ENCODE peak calls at places on chromosome 6, in nine cellular contexts. O is naive thymus-derived CD4-positive, alpha-beta T cell; J is endothelial cell; E is AG04450; M is A549; D is astrocyte; L is RWPE1; P is T-helper 17 cell; W is fibroblast of villous mesenchyme. I is an unnamed sample.

GRCh38 chr6:161417712-161418457 is 144.0 kb upstream of the AGPAT4 start:
- DNase-seq in O (no peak), J (no peak), E (peak), M (peak), D (peak), L (no peak), P (no peak), W (peak), I (no peak)

GRCh38 chr6:109610555-109610954 is 80.4 kb downstream of the AK9 start:
- DNase-seq in O (peak), J (no peak), E (no peak), M (no peak), D (no peak), L (no peak), P (no peak), W (peak), I (no peak)

GRCh38 chr6:54697423-54697822 is 149.1 kb upstream of the FAM83B start:
- DNase-seq in O (no peak), J (no peak), E (peak), M (peak), D (no peak), L (peak), P (no peak), W (peak), I (no peak)

GRCh38 chr6:16477367-16478149 is 239.2 kb downstream of the GMPR start:
- DNase-seq in O (no peak), J (no peak), E (no peak), M (no peak), D (no peak), L (no peak), P (no peak), W (no peak), I (no peak)

GRCh38 chr6:72182337-72183246 is 296.2 kb downstream of the RIMS1 start:
- DNase-seq in O (no peak), J (peak), E (no peak), M (peak), D (peak), L (peak), P (no peak), W (peak), I (peak)

GRCh38 chr6:100296810-100297544 is 167.7 kb downstream of the SIM1 start:
- DNase-seq in O (no peak), J (no peak), E (peak), M (peak), D (peak), L (peak), P (no peak), W (peak), I (peak)

GRCh38 chr6:140660295-140660694 is 1285.8 kb upstream of the CITED2 start:
- DNase-seq in O (no peak), J (no peak), E (no peak), M (no peak), D (peak), L (no peak), P (no peak), W (peak), I (no peak)

GRCh38 chr6:112549749-112550148 is 202.6 kb downstream of the RFPL4B start:
- DNase-seq in O (no peak), J (no peak), E (no peak), M (no peak), D (no peak), L (no peak), P (no peak), W (no peak), I (no peak)

GRCh38 chr6:144055121-144055931 is 40.0 kb downstream of the SF3B5 start:
- DNase-seq in O (peak), J (no peak), E (no peak), M (no peak), D (no peak), L (no peak), P (no peak), W (no peak), I (no peak)

GRCh38 chr6:9020001-9020400 is 584.7 kb upstream of the SLC35B3 start:
- DNase-seq in O (no peak), J (no peak), E (no peak), M (no peak), D (no peak), L (no peak), P (no peak), W (no peak), I (no peak)

GRCh38 chr6:64084201-64084663 is 448.6 kb downstream of the PHF3 start:
- DNase-seq in O (no peak), J (no peak), E (no peak), M (peak), D (no peak), L (no peak), P (no peak), W (peak), I (no peak)

GRCh38 chr6:110814488-110815259 is 595 bp downstream of the CDK19 start:
- DNase-seq in O (peak), J (peak), E (no peak), M (peak), D (peak), L (peak), P (peak), W (peak), I (no peak)

GRCh38 chr6:153167026-153167891 is 36.2 kb upstream of the RGS17 start:
- DNase-seq in O (no peak), J (no peak), E (peak), M (peak), D (peak), L (peak), P (no peak), W (peak), I (no peak)

GRCh38 chr6:43966806-43967575 is 160.3 kb downstream of the MRPL14 start:
- DNase-seq in O (no peak), J (no peak), E (no peak), M (no peak), D (no peak), L (no peak), P (no peak), W (no peak), I (no peak)

GRCh38 chr6:127725821-127726220 is 148.8 kb downstream of the C6orf58 start:
- DNase-seq in O (no peak), J (no peak), E (no peak), M (no peak), D (no peak), L (no peak), P (no peak), W (no peak), I (no peak)

GRCh38 chr6:55016261-55016660 is 158.1 kb upstream of the HCRTR2 start:
- DNase-seq in O (no peak), J (no peak), E (no peak), M (no peak), D (no peak), L (no peak), P (no peak), W (no peak), I (no peak)

GRCh38 chr6:159126590-159126989 is 42.6 kb upstream of the FNDC1 start:
- DNase-seq in O (no peak), J (no peak), E (no peak), M (no peak), D (no peak), L (no peak), P (no peak), W (no peak), I (no peak)

GRCh38 chr6:4611441-4612129 is 164.6 kb upstream of the CDYL start:
- DNase-seq in O (no peak), J (no peak), E (no peak), M (no peak), D (no peak), L (no peak), P (no peak), W (peak), I (no peak)